ENCODE peak calls at places on chromosomes 6 and 20, in four cellular contexts. One of them, this sample, is unnamed.

GRCh38 chr6:45630314-45630713 is 252.6 kb upstream of the SUPT3H start:
- DNase-seq in CD8-positive, alpha-beta T cell: no peak
- DNase-seq in OCI-LY7: no peak
- DNase-seq in glutamatergic neuron: no peak
- DNase-seq in this sample: no peak

GRCh38 chr6:17102258-17102870 is 514 bp downstream of the STMND1 start:
- DNase-seq in CD8-positive, alpha-beta T cell: no peak
- DNase-seq in OCI-LY7: no peak
- DNase-seq in glutamatergic neuron: no peak
- DNase-seq in this sample: no peak

GRCh38 chr6:168782211-168782729 is 341.3 kb downstream of the SMOC2 start:
- DNase-seq in CD8-positive, alpha-beta T cell: no peak
- DNase-seq in OCI-LY7: no peak
- DNase-seq in glutamatergic neuron: no peak
- DNase-seq in this sample: no peak

GRCh38 chr20:57879437-57880115 is 169.8 kb upstream of the PMEPA1 start:
- DNase-seq in CD8-positive, alpha-beta T cell: no peak
- DNase-seq in OCI-LY7: no peak
- DNase-seq in glutamatergic neuron: no peak
- DNase-seq in this sample: no peak

GRCh38 chr6:87384449-87384848 is 23.3 kb upstream of the CFAP206 start:
- DNase-seq in CD8-positive, alpha-beta T cell: no peak
- DNase-seq in OCI-LY7: no peak
- DNase-seq in glutamatergic neuron: no peak
- DNase-seq in this sample: no peak

GRCh38 chr6:57432919-57433684 is 115.7 kb downstream of the PRIM2 start:
- DNase-seq in CD8-positive, alpha-beta T cell: no peak
- DNase-seq in OCI-LY7: no peak
- DNase-seq in glutamatergic neuron: no peak
- DNase-seq in this sample: no peak

GRCh38 chr6:143527677-143528076 is 16.2 kb upstream of the FUCA2 start:
- DNase-seq in CD8-positive, alpha-beta T cell: no peak
- DNase-seq in OCI-LY7: no peak
- DNase-seq in glutamatergic neuron: no peak
- DNase-seq in this sample: no peak

GRCh38 chr6:72620866-72621242 is 1.0 kb upstream of the KCNQ5 start:
- DNase-seq in CD8-positive, alpha-beta T cell: peak
- DNase-seq in OCI-LY7: peak
- DNase-seq in glutamatergic neuron: peak
- DNase-seq in this sample: no peak

GRCh38 chr6:35521235-35521634 is 8.5 kb upstream of the TULP1 start:
- DNase-seq in CD8-positive, alpha-beta T cell: no peak
- DNase-seq in OCI-LY7: no peak
- DNase-seq in glutamatergic neuron: no peak
- DNase-seq in this sample: no peak

GRCh38 chr6:80003841-80004198 is 629 bp upstream of the TTK start:
- DNase-seq in CD8-positive, alpha-beta T cell: peak
- DNase-seq in OCI-LY7: no peak
- DNase-seq in glutamatergic neuron: peak
- DNase-seq in this sample: peak

GRCh38 chr6:31736026-31736767 is at the start of gene CLIC1:
- DNase-seq in CD8-positive, alpha-beta T cell: peak
- DNase-seq in OCI-LY7: peak
- DNase-seq in glutamatergic neuron: peak
- DNase-seq in this sample: peak

GRCh38 chr20:57335392-57335791 is 5.8 kb downstream of the SPO11 start:
- DNase-seq in CD8-positive, alpha-beta T cell: no peak
- DNase-seq in OCI-LY7: peak
- DNase-seq in glutamatergic neuron: no peak
- DNase-seq in this sample: no peak

GRCh38 chr6:63066053-63066704 is 145.1 kb upstream of the FKBP1C start:
- DNase-seq in CD8-positive, alpha-beta T cell: no peak
- DNase-seq in OCI-LY7: peak
- DNase-seq in glutamatergic neuron: no peak
- DNase-seq in this sample: no peak
- TF ChIP-seq CTCF in CD8-positive, alpha-beta T cell: no peak
- TF ChIP-seq CTCF in OCI-LY7: peak
- TF ChIP-seq CTCF in glutamatergic neuron: peak
- TF ChIP-seq CTCF in this sample: no peak

GRCh38 chr6:3162565-3163247 is 5.4 kb upstream of the TUBB2A start:
- DNase-seq in CD8-positive, alpha-beta T cell: peak
- DNase-seq in OCI-LY7: peak
- DNase-seq in glutamatergic neuron: peak
- DNase-seq in this sample: peak

GRCh38 chr6:3162067-3162497 is 4.7 kb upstream of the TUBB2A start:
- DNase-seq in CD8-positive, alpha-beta T cell: no peak
- DNase-seq in OCI-LY7: peak
- DNase-seq in glutamatergic neuron: no peak
- DNase-seq in this sample: no peak

GRCh38 chr6:3164388-3164787 is 7.0 kb upstream of the TUBB2A start:
- DNase-seq in CD8-positive, alpha-beta T cell: no peak
- DNase-seq in OCI-LY7: no peak
- DNase-seq in glutamatergic neuron: no peak
- DNase-seq in this sample: no peak

GRCh38 chr6:3165631-3166534 is 8.5 kb upstream of the TUBB2A start:
- DNase-seq in CD8-positive, alpha-beta T cell: no peak
- DNase-seq in OCI-LY7: no peak
- DNase-seq in glutamatergic neuron: no peak
- DNase-seq in this sample: no peak

GRCh38 chr6:3163248-3163594 is 5.9 kb upstream of the TUBB2A start:
- DNase-seq in CD8-positive, alpha-beta T cell: no peak
- DNase-seq in OCI-LY7: no peak
- DNase-seq in glutamatergic neuron: no peak
- DNase-seq in this sample: peak
- TF ChIP-seq CTCF in CD8-positive, alpha-beta T cell: no peak
- TF ChIP-seq CTCF in OCI-LY7: peak
- TF ChIP-seq CTCF in glutamatergic neuron: no peak
- TF ChIP-seq CTCF in this sample: peak

DNA sequence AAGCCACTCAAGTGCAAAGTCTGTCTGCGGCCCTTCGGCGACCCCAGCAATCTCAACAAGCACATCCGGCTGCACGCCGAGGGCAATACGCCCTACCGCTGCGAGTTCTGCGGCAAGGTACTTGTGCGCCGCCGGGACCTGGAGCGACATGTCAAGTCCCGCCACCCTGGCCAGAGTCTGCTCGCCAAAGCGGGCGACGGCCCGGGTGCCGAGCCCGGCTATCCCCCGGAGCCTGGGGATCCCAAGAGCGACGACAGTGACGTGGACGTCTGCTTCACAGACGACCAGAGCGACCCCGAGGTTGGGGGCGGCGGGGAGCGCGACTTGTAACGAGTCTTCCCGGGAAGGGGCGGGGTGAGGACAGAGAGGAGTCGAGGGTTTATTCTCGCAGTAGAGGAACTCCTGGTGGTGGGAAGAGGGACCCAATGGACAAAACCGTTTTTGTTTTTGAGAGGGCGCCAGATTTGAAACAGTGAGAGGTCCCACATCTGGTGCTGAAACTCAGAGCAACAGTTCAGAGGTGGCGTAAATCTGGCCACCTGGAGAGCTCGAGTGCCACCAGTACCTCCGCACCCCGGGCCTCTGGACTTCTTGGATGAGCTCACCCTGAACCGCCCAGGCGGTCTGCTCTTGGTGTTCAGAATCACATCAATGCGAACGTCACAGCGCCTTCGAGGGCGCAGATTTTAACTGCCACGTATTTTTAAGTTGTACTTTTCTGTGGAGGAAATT is 8.0 kb downstream of the PRDM13 start:
- DNase-seq in CD8-positive, alpha-beta T cell: no peak
- DNase-seq in OCI-LY7: no peak
- DNase-seq in glutamatergic neuron: peak
- DNase-seq in this sample: peak
- TF ChIP-seq CTCF in CD8-positive, alpha-beta T cell: no peak
- TF ChIP-seq CTCF in OCI-LY7: no peak
- TF ChIP-seq CTCF in glutamatergic neuron: peak
- TF ChIP-seq CTCF in this sample: no peak

GRCh38 chr6:36839819-36840379 is 655 bp upstream of the CPNE5 start:
- DNase-seq in CD8-positive, alpha-beta T cell: peak
- DNase-seq in OCI-LY7: peak
- DNase-seq in glutamatergic neuron: peak
- DNase-seq in this sample: peak
- TF ChIP-seq CTCF in CD8-positive, alpha-beta T cell: no peak
- TF ChIP-seq CTCF in OCI-LY7: peak
- TF ChIP-seq CTCF in glutamatergic neuron: peak
- TF ChIP-seq CTCF in this sample: peak

GRCh38 chr20:3767434-3768341 is at the start of gene ADISSP:
- DNase-seq in CD8-positive, alpha-beta T cell: peak
- DNase-seq in OCI-LY7: peak
- DNase-seq in glutamatergic neuron: peak
- DNase-seq in this sample: peak

GRCh38 chr20:3766832-3767433 is 620 bp downstream of the ADISSP start:
- DNase-seq in CD8-positive, alpha-beta T cell: no peak
- DNase-seq in OCI-LY7: peak
- DNase-seq in glutamatergic neuron: no peak
- DNase-seq in this sample: peak

GRCh38 chr20:3771552-3772058 is 4.1 kb upstream of the ADISSP start:
- DNase-seq in CD8-positive, alpha-beta T cell: no peak
- DNase-seq in OCI-LY7: no peak
- DNase-seq in glutamatergic neuron: no peak
- DNase-seq in this sample: no peak

GRCh38 chr20:3766381-3766780 is 1.2 kb downstream of the ADISSP start:
- DNase-seq in CD8-positive, alpha-beta T cell: no peak
- DNase-seq in OCI-LY7: no peak
- DNase-seq in glutamatergic neuron: no peak
- DNase-seq in this sample: peak

DNA sequence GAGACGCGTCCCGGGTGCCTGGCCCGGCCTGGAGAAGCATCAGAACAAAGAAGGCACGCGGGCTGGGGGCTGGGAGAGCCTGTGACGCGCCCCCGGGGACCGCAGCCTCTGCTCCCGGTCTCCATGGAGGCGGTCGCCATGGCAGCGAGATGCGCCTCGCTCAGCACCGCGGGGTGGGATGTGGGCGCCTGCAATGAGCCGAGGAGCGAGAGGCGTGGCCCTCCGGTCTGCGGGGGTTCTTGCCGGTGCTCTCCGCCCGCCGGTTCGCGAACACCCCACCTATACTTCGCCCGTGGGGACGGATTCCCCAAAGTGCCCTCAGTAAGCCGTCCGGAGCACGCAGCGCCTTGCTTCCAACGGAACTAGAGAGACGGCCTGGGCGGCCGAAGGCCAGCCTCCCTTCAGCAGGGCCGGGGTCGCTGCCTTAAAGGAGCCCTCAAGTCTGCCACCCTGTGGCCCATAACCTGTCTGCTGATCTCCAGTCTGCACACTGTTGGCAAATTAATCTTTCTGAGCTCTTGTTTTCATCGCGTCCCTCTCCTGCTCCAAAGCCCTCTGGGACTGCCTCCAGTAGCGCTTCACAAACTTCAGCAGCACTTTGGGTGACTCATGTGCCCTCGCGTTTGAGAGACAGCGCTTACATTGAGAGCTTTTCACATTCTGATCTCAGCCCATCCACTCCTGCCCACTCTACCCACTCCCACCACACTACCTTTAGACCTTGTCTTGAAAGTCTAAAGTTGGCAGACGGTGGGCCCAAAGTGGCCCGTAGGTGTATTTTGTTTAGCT is 983 bp upstream of the ADISSP start:
- DNase-seq in CD8-positive, alpha-beta T cell: peak
- DNase-seq in OCI-LY7: peak
- DNase-seq in glutamatergic neuron: peak
- DNase-seq in this sample: peak
- TF ChIP-seq CTCF in CD8-positive, alpha-beta T cell: peak
- TF ChIP-seq CTCF in OCI-LY7: peak
- TF ChIP-seq CTCF in glutamatergic neuron: peak
- TF ChIP-seq CTCF in this sample: peak

GRCh38 chr6:53794073-53794719 is 609 bp upstream of the LRRC1 start:
- DNase-seq in CD8-positive, alpha-beta T cell: peak
- DNase-seq in OCI-LY7: peak
- DNase-seq in glutamatergic neuron: peak
- DNase-seq in this sample: peak
- TF ChIP-seq CTCF in CD8-positive, alpha-beta T cell: no peak
- TF ChIP-seq CTCF in OCI-LY7: peak
- TF ChIP-seq CTCF in glutamatergic neuron: no peak
- TF ChIP-seq CTCF in this sample: peak

GRCh38 chr20:23687986-23688385 is 852 bp downstream of the CST4 start:
- DNase-seq in CD8-positive, alpha-beta T cell: no peak
- DNase-seq in OCI-LY7: no peak
- DNase-seq in glutamatergic neuron: no peak
- DNase-seq in this sample: no peak
- TF ChIP-seq CTCF in CD8-positive, alpha-beta T cell: no peak
- TF ChIP-seq CTCF in OCI-LY7: no peak
- TF ChIP-seq CTCF in glutamatergic neuron: no peak
- TF ChIP-seq CTCF in this sample: no peak